ENCODE peak calls at places on chromosome 15, in eight cellular contexts. One of them, this sample, is unnamed.

GRCh38 chr15:50653156-50653743 is 33.3 kb downstream of the TRPM7 start:
- DNase-seq in progenitor cell of endocrine pancreas: no peak
- DNase-seq in foreskin fibroblast: no peak
- DNase-seq in right atrium auricular region: no peak
- DNase-seq in mesothelial cell of epicardium: no peak
- DNase-seq in osteocyte: no peak
- DNase-seq in heart right ventricle: no peak
- DNase-seq in GM13976: no peak
- DNase-seq in this sample: no peak

GRCh38 chr15:90178468-90179435 is 22.4 kb upstream of the SEMA4B start:
- DNase-seq in progenitor cell of endocrine pancreas: no peak
- DNase-seq in foreskin fibroblast: no peak
- DNase-seq in right atrium auricular region: no peak
- DNase-seq in mesothelial cell of epicardium: no peak
- DNase-seq in osteocyte: no peak
- DNase-seq in heart right ventricle: no peak
- DNase-seq in GM13976: no peak
- DNase-seq in this sample: no peak

GRCh38 chr15:85805392-85805791 is 10.7 kb upstream of the KLHL25 start:
- DNase-seq in progenitor cell of endocrine pancreas: no peak
- DNase-seq in foreskin fibroblast: no peak
- DNase-seq in right atrium auricular region: no peak
- DNase-seq in mesothelial cell of epicardium: no peak
- DNase-seq in osteocyte: no peak
- DNase-seq in heart right ventricle: no peak
- DNase-seq in GM13976: no peak
- DNase-seq in this sample: no peak

GRCh38 chr15:98581715-98582114 is 66.6 kb upstream of the IGF1R start:
- DNase-seq in progenitor cell of endocrine pancreas: no peak
- DNase-seq in foreskin fibroblast: no peak
- DNase-seq in right atrium auricular region: no peak
- DNase-seq in mesothelial cell of epicardium: no peak
- DNase-seq in osteocyte: no peak
- DNase-seq in heart right ventricle: no peak
- DNase-seq in GM13976: no peak
- DNase-seq in this sample: no peak

GRCh38 chr15:82539690-82540054 is 585 bp downstream of the RPS17 start:
- DNase-seq in progenitor cell of endocrine pancreas: no peak
- DNase-seq in foreskin fibroblast: no peak
- DNase-seq in right atrium auricular region: no peak
- DNase-seq in mesothelial cell of epicardium: no peak
- DNase-seq in osteocyte: no peak
- DNase-seq in heart right ventricle: no peak
- DNase-seq in GM13976: no peak
- DNase-seq in this sample: no peak

GRCh38 chr15:28098766-28099554 is at the start of gene OCA2:
- DNase-seq in progenitor cell of endocrine pancreas: peak
- DNase-seq in foreskin fibroblast: peak
- DNase-seq in right atrium auricular region: no peak
- DNase-seq in mesothelial cell of epicardium: peak
- DNase-seq in osteocyte: peak
- DNase-seq in heart right ventricle: peak
- DNase-seq in GM13976: no peak
- DNase-seq in this sample: peak

GRCh38 chr15:99928429-99928981 is 195.3 kb upstream of the LYSMD4 start:
- DNase-seq in progenitor cell of endocrine pancreas: peak
- DNase-seq in foreskin fibroblast: peak
- DNase-seq in right atrium auricular region: peak
- DNase-seq in mesothelial cell of epicardium: peak
- DNase-seq in osteocyte: peak
- DNase-seq in heart right ventricle: peak
- DNase-seq in GM13976: peak
- DNase-seq in this sample: peak

GRCh38 chr15:89946681-89947313 is 34.0 kb upstream of the ARPIN start:
- DNase-seq in progenitor cell of endocrine pancreas: no peak
- DNase-seq in foreskin fibroblast: no peak
- DNase-seq in right atrium auricular region: no peak
- DNase-seq in mesothelial cell of epicardium: no peak
- DNase-seq in osteocyte: no peak
- DNase-seq in heart right ventricle: no peak
- DNase-seq in GM13976: no peak
- DNase-seq in this sample: no peak

GRCh38 chr15:49718846-49719245 is 98.0 kb downstream of the DTWD1 start:
- DNase-seq in progenitor cell of endocrine pancreas: no peak
- DNase-seq in foreskin fibroblast: no peak
- DNase-seq in right atrium auricular region: no peak
- DNase-seq in mesothelial cell of epicardium: no peak
- DNase-seq in osteocyte: no peak
- DNase-seq in heart right ventricle: no peak
- DNase-seq in GM13976: no peak
- DNase-seq in this sample: no peak

GRCh38 chr15:85706779-85707518 is 87.8 kb downstream of the KLHL25 start:
- DNase-seq in progenitor cell of endocrine pancreas: no peak
- DNase-seq in foreskin fibroblast: no peak
- DNase-seq in right atrium auricular region: peak
- DNase-seq in mesothelial cell of epicardium: no peak
- DNase-seq in osteocyte: no peak
- DNase-seq in heart right ventricle: no peak
- DNase-seq in GM13976: no peak
- DNase-seq in this sample: no peak

GRCh38 chr15:49330166-49330565 is 92.9 kb upstream of the FGF7 start:
- DNase-seq in progenitor cell of endocrine pancreas: no peak
- DNase-seq in foreskin fibroblast: peak
- DNase-seq in right atrium auricular region: no peak
- DNase-seq in mesothelial cell of epicardium: no peak
- DNase-seq in osteocyte: no peak
- DNase-seq in heart right ventricle: no peak
- DNase-seq in GM13976: no peak
- DNase-seq in this sample: no peak

GRCh38 chr15:31163769-31164572 is 62.4 kb upstream of the TRPM1 start:
- DNase-seq in progenitor cell of endocrine pancreas: no peak
- DNase-seq in foreskin fibroblast: no peak
- DNase-seq in right atrium auricular region: peak
- DNase-seq in mesothelial cell of epicardium: no peak
- DNase-seq in osteocyte: peak
- DNase-seq in heart right ventricle: no peak
- DNase-seq in GM13976: no peak
- DNase-seq in this sample: no peak

GRCh38 chr15:62517541-62517940 is 352.5 kb upstream of the C2CD4B start:
- DNase-seq in progenitor cell of endocrine pancreas: no peak
- DNase-seq in foreskin fibroblast: no peak
- DNase-seq in right atrium auricular region: no peak
- DNase-seq in mesothelial cell of epicardium: no peak
- DNase-seq in osteocyte: no peak
- DNase-seq in heart right ventricle: no peak
- DNase-seq in GM13976: no peak
- DNase-seq in this sample: no peak

GRCh38 chr15:52463638-52464037 is 65.0 kb downstream of the MYO5A start:
- DNase-seq in progenitor cell of endocrine pancreas: no peak
- DNase-seq in foreskin fibroblast: peak
- DNase-seq in right atrium auricular region: no peak
- DNase-seq in mesothelial cell of epicardium: no peak
- DNase-seq in osteocyte: no peak
- DNase-seq in heart right ventricle: no peak
- DNase-seq in GM13976: peak
- DNase-seq in this sample: no peak
- TF ChIP-seq CTCF in progenitor cell of endocrine pancreas: no peak
- TF ChIP-seq CTCF in foreskin fibroblast: no peak
- TF ChIP-seq CTCF in right atrium auricular region: no peak
- TF ChIP-seq CTCF in mesothelial cell of epicardium: no peak
- TF ChIP-seq CTCF in osteocyte: peak
- TF ChIP-seq CTCF in heart right ventricle: no peak
- TF ChIP-seq CTCF in GM13976: peak
- TF ChIP-seq CTCF in this sample: no peak

DNA sequence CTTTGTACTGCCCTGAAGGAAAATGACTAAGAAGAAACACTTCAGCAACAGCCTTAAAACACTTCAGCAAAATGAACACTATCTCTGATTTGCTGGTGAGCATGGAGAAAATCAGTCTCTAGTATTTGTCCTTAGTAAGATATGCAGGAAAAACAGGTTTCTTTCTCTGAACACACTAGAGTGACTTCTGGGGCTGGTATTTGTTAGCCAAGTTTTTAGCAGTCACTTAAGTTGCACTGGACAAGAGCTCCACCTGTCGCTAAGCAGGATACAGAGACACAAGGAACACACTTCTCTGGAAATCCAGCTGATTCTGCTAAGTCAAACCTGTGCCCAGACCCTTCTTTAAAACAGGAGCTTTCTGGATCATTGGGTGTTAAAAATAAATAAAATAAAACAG is 65.3 kb downstream of the CHAC1 start:
- DNase-seq in progenitor cell of endocrine pancreas: no peak
- DNase-seq in foreskin fibroblast: peak
- DNase-seq in right atrium auricular region: no peak
- DNase-seq in mesothelial cell of epicardium: no peak
- DNase-seq in osteocyte: no peak
- DNase-seq in heart right ventricle: no peak
- DNase-seq in GM13976: no peak
- DNase-seq in this sample: no peak
- TF ChIP-seq CTCF in progenitor cell of endocrine pancreas: peak
- TF ChIP-seq CTCF in foreskin fibroblast: peak
- TF ChIP-seq CTCF in right atrium auricular region: no peak
- TF ChIP-seq CTCF in mesothelial cell of epicardium: no peak
- TF ChIP-seq CTCF in osteocyte: peak
- TF ChIP-seq CTCF in heart right ventricle: peak
- TF ChIP-seq CTCF in GM13976: peak
- TF ChIP-seq CTCF in this sample: no peak

DNA sequence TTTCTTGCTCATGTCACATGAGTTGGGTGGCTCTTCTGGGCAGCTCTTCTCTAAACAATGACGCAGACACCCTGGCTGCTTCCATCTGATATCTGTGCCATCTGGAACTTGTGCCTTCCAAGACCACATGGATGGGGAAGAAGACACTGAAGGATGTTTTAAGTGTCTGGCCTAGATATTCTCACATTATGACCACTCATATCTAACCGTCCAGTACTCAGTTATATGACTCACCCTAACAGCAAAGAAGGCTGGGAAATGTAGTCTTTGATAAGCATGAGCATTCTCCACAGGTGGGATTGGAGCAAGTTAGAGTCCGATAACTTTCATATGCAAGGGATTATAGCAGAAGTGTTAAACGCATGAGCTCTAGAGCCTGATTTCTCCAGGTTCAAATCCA is 66.5 kb downstream of the RYR3 start:
- DNase-seq in progenitor cell of endocrine pancreas: no peak
- DNase-seq in foreskin fibroblast: no peak
- DNase-seq in right atrium auricular region: no peak
- DNase-seq in mesothelial cell of epicardium: no peak
- DNase-seq in osteocyte: no peak
- DNase-seq in heart right ventricle: no peak
- DNase-seq in GM13976: no peak
- DNase-seq in this sample: no peak
- TF ChIP-seq CTCF in progenitor cell of endocrine pancreas: no peak
- TF ChIP-seq CTCF in foreskin fibroblast: no peak
- TF ChIP-seq CTCF in right atrium auricular region: no peak
- TF ChIP-seq CTCF in mesothelial cell of epicardium: no peak
- TF ChIP-seq CTCF in osteocyte: no peak
- TF ChIP-seq CTCF in heart right ventricle: no peak
- TF ChIP-seq CTCF in GM13976: no peak
- TF ChIP-seq CTCF in this sample: no peak

GRCh38 chr15:72588096-72588495 is 66.4 kb upstream of the GOLGA6B start:
- DNase-seq in progenitor cell of endocrine pancreas: no peak
- DNase-seq in foreskin fibroblast: no peak
- DNase-seq in right atrium auricular region: no peak
- DNase-seq in mesothelial cell of epicardium: no peak
- DNase-seq in osteocyte: no peak
- DNase-seq in heart right ventricle: no peak
- DNase-seq in GM13976: no peak
- DNase-seq in this sample: no peak

GRCh38 chr15:72590427-72590826 is 64.1 kb upstream of the GOLGA6B start:
- DNase-seq in progenitor cell of endocrine pancreas: no peak
- DNase-seq in foreskin fibroblast: no peak
- DNase-seq in right atrium auricular region: no peak
- DNase-seq in mesothelial cell of epicardium: no peak
- DNase-seq in osteocyte: no peak
- DNase-seq in heart right ventricle: no peak
- DNase-seq in GM13976: no peak
- DNase-seq in this sample: no peak

GRCh38 chr15:72584006-72584405 is 70.5 kb upstream of the GOLGA6B start:
- DNase-seq in progenitor cell of endocrine pancreas: no peak
- DNase-seq in foreskin fibroblast: peak
- DNase-seq in right atrium auricular region: no peak
- DNase-seq in mesothelial cell of epicardium: no peak
- DNase-seq in osteocyte: no peak
- DNase-seq in heart right ventricle: no peak
- DNase-seq in GM13976: no peak
- DNase-seq in this sample: no peak

GRCh38 chr15:72585025-72585424 is 69.5 kb upstream of the GOLGA6B start:
- DNase-seq in progenitor cell of endocrine pancreas: no peak
- DNase-seq in foreskin fibroblast: no peak
- DNase-seq in right atrium auricular region: no peak
- DNase-seq in mesothelial cell of epicardium: no peak
- DNase-seq in osteocyte: no peak
- DNase-seq in heart right ventricle: no peak
- DNase-seq in GM13976: no peak
- DNase-seq in this sample: no peak

DNA sequence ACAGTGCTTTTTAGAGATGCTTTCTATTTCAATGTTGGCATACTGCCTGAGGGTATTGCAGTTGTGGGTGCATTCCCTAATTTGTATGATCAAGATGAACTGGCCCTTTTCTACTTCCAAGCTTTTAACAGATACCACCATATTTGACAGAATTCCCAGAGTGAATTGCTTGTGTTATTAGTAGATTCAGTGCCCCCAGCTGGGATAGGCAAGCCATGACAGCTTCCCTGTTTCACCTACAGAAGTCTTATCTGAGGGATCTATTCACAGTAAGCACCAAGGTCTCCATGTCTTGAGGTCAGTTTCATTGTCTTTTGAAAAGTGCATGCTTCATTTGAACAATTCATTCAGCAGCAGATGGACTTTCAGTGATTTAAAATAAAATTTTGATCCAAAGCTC is 68.8 kb upstream of the GOLGA6B start:
- DNase-seq in progenitor cell of endocrine pancreas: no peak
- DNase-seq in foreskin fibroblast: no peak
- DNase-seq in right atrium auricular region: no peak
- DNase-seq in mesothelial cell of epicardium: no peak
- DNase-seq in osteocyte: no peak
- DNase-seq in heart right ventricle: no peak
- DNase-seq in GM13976: no peak
- DNase-seq in this sample: no peak
- TF ChIP-seq CTCF in progenitor cell of endocrine pancreas: no peak
- TF ChIP-seq CTCF in foreskin fibroblast: peak
- TF ChIP-seq CTCF in right atrium auricular region: no peak
- TF ChIP-seq CTCF in mesothelial cell of epicardium: no peak
- TF ChIP-seq CTCF in osteocyte: peak
- TF ChIP-seq CTCF in heart right ventricle: no peak
- TF ChIP-seq CTCF in GM13976: no peak
- TF ChIP-seq CTCF in this sample: no peak

DNA sequence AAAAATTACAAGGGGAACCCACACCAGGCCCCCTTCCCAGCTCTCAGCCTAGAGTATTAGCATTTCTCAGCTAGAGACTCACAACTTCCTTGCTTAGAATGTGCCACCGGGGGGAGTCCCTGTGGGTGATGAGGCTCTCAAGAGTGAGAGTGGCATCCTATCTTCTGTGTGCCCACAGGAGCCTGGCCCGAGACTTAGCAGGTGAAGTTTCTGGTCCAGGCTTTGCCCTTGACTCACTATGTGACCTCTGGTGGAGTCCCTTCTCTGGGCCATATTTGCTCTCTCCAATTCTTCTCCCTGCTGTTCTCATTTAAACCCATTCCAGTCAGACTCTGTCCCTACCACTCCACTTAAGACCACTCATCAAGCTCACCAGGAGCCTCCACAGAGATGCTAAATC is 18.1 kb downstream of the CLK3 start:
- DNase-seq in progenitor cell of endocrine pancreas: no peak
- DNase-seq in foreskin fibroblast: no peak
- DNase-seq in right atrium auricular region: no peak
- DNase-seq in mesothelial cell of epicardium: no peak
- DNase-seq in osteocyte: no peak
- DNase-seq in heart right ventricle: no peak
- DNase-seq in GM13976: no peak
- DNase-seq in this sample: no peak
- TF ChIP-seq CTCF in progenitor cell of endocrine pancreas: no peak
- TF ChIP-seq CTCF in foreskin fibroblast: no peak
- TF ChIP-seq CTCF in right atrium auricular region: no peak
- TF ChIP-seq CTCF in mesothelial cell of epicardium: no peak
- TF ChIP-seq CTCF in osteocyte: no peak
- TF ChIP-seq CTCF in heart right ventricle: no peak
- TF ChIP-seq CTCF in GM13976: no peak
- TF ChIP-seq CTCF in this sample: no peak